ENCODE peak calls at places on chromosomes 2 and 18, in seven cellular contexts. One of them, this sample, is unnamed.

GRCh38 chr2:74893332-74893731 is 59.4 kb downstream of the HK2 start:
- DNase-seq in IMR-90: peak
- DNase-seq in mesenchymal stem cell: peak
- DNase-seq in mesendoderm: no peak
- DNase-seq in H1: no peak
- DNase-seq in H9: no peak
- DNase-seq in trophoblast cell: no peak
- DNase-seq in this sample: no peak

GRCh38 chr2:181070119-181070833 is 89.9 kb downstream of the UBE2E3 start:
- DNase-seq in IMR-90: peak
- DNase-seq in mesenchymal stem cell: peak
- DNase-seq in mesendoderm: peak
- DNase-seq in H1: no peak
- DNase-seq in H9: no peak
- DNase-seq in trophoblast cell: no peak
- DNase-seq in this sample: no peak

GRCh38 chr18:69636529-69637301 is 236.0 kb downstream of the DOK6 start:
- DNase-seq in IMR-90: no peak
- DNase-seq in mesenchymal stem cell: peak
- DNase-seq in mesendoderm: peak
- DNase-seq in H1: peak
- DNase-seq in H9: peak
- DNase-seq in trophoblast cell: no peak
- DNase-seq in this sample: no peak

GRCh38 chr2:27379840-27380625 is 501 bp downstream of the ZNF513 start:
- DNase-seq in IMR-90: peak
- DNase-seq in mesenchymal stem cell: peak
- DNase-seq in mesendoderm: peak
- DNase-seq in H1: no peak
- DNase-seq in H9: peak
- DNase-seq in trophoblast cell: peak
- DNase-seq in this sample: peak

GRCh38 chr2:99180755-99181647 is at the start of the genes MITD1 and MRPL30:
- DNase-seq in IMR-90: peak
- DNase-seq in mesenchymal stem cell: peak
- DNase-seq in mesendoderm: peak
- DNase-seq in H1: peak
- DNase-seq in H9: peak
- DNase-seq in trophoblast cell: peak
- DNase-seq in this sample: peak

GRCh38 chr2:151472966-151473365 is 63.3 kb downstream of the RIF1 start:
- DNase-seq in IMR-90: peak
- DNase-seq in mesenchymal stem cell: no peak
- DNase-seq in mesendoderm: no peak
- DNase-seq in H1: no peak
- DNase-seq in H9: no peak
- DNase-seq in trophoblast cell: no peak
- DNase-seq in this sample: no peak

GRCh38 chr2:20589975-20590703 is 60.8 kb downstream of the HS1BP3 start:
- DNase-seq in IMR-90: peak
- DNase-seq in mesenchymal stem cell: no peak
- DNase-seq in mesendoderm: no peak
- DNase-seq in H1: no peak
- DNase-seq in H9: no peak
- DNase-seq in trophoblast cell: no peak
- DNase-seq in this sample: no peak

GRCh38 chr2:170521299-170521698 is 193.8 kb upstream of the SP5 start:
- DNase-seq in IMR-90: no peak
- DNase-seq in mesenchymal stem cell: no peak
- DNase-seq in mesendoderm: no peak
- DNase-seq in H1: no peak
- DNase-seq in H9: no peak
- DNase-seq in trophoblast cell: no peak
- DNase-seq in this sample: no peak

GRCh38 chr2:2646312-2647051 is 315.4 kb upstream of the MYT1L start:
- DNase-seq in IMR-90: no peak
- DNase-seq in mesenchymal stem cell: no peak
- DNase-seq in mesendoderm: peak
- DNase-seq in H1: no peak
- DNase-seq in H9: no peak
- DNase-seq in trophoblast cell: no peak
- DNase-seq in this sample: no peak

GRCh38 chr2:7552825-7553550 is 635.8 kb downstream of the RNF144A start:
- DNase-seq in IMR-90: no peak
- DNase-seq in mesenchymal stem cell: no peak
- DNase-seq in mesendoderm: peak
- DNase-seq in H1: no peak
- DNase-seq in H9: no peak
- DNase-seq in trophoblast cell: no peak
- DNase-seq in this sample: no peak

GRCh38 chr2:206989306-206989705 is 50.0 kb downstream of the CPO start:
- DNase-seq in IMR-90: no peak
- DNase-seq in mesenchymal stem cell: peak
- DNase-seq in mesendoderm: peak
- DNase-seq in H1: peak
- DNase-seq in H9: peak
- DNase-seq in trophoblast cell: peak
- DNase-seq in this sample: no peak

GRCh38 chr2:111661286-111661940 is 222.6 kb downstream of the ANAPC1 start:
- DNase-seq in IMR-90: no peak
- DNase-seq in mesenchymal stem cell: no peak
- DNase-seq in mesendoderm: no peak
- DNase-seq in H1: peak
- DNase-seq in H9: no peak
- DNase-seq in trophoblast cell: no peak
- DNase-seq in this sample: no peak
- H2BK120ac ChIP-seq in IMR-90: peak
- H2BK120ac ChIP-seq in mesenchymal stem cell: peak
- H2BK120ac ChIP-seq in mesendoderm: no peak
- H2BK120ac ChIP-seq in H1: no peak
- H2BK120ac ChIP-seq in H9: no peak
- H2BK120ac ChIP-seq in trophoblast cell: no peak
- H2BK120ac ChIP-seq in this sample: no peak

DNA sequence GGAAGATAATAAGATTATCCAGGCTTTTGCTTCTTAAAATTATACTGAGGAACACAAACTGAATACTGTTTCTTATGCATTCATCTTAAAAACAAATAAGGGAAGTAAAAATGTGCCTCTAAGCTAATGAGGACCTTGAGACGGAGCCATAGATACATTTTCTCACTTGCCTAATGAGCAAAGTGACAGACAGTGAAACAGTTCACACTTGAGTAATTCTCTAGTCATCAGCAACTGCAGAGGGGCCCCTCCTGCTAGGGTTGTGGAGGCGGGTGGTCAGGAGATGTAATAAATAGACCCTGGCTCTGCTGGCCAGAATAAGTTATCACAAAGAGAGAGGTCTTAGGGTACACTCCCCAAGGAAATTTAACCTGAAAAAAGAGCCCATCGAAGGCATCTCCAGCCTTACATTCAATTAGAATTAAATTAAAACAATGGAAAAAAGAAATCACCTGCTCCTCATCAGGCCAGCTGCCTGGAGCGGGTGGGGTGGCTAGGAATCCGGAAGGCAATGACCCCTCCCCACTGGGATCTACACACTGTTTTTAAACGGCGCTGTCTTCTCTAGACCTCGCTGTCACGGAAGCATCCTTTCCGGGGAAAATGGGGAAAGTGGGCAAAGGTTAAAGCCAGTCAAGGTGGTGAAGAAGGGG is 32.6 kb upstream of the INSIG2 start:
- DNase-seq in IMR-90: no peak
- DNase-seq in mesenchymal stem cell: no peak
- DNase-seq in mesendoderm: peak
- DNase-seq in H1: no peak
- DNase-seq in H9: no peak
- DNase-seq in trophoblast cell: no peak
- DNase-seq in this sample: no peak
- H2BK120ac ChIP-seq in IMR-90: no peak
- H2BK120ac ChIP-seq in mesenchymal stem cell: no peak
- H2BK120ac ChIP-seq in mesendoderm: no peak
- H2BK120ac ChIP-seq in H1: no peak
- H2BK120ac ChIP-seq in H9: no peak
- H2BK120ac ChIP-seq in trophoblast cell: no peak
- H2BK120ac ChIP-seq in this sample: no peak

DNA sequence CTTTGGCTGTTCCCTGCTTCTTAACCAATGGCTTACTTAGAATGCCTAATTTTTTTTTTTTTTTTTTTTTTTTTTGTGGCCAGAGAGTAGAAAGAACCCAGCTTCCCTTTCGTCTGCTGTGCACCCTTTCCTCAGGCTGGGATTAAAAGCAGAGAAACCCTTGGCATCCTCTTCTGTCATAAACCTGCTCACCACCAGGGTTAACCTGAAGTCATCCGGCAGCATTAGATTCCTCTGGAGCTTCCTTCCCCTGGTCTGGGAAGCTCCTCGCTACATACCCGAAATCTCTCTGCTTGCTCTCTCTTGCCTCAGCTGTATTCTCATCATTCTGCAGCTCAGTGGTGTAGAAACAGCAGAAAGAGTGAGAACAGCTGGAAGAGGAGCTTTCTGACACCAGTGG is 339.1 kb upstream of the MEIS1 start:
- DNase-seq in IMR-90: no peak
- DNase-seq in mesenchymal stem cell: no peak
- DNase-seq in mesendoderm: peak
- DNase-seq in H1: no peak
- DNase-seq in H9: peak
- DNase-seq in trophoblast cell: no peak
- DNase-seq in this sample: no peak
- H2BK120ac ChIP-seq in IMR-90: no peak
- H2BK120ac ChIP-seq in mesenchymal stem cell: no peak
- H2BK120ac ChIP-seq in mesendoderm: no peak
- H2BK120ac ChIP-seq in H1: no peak
- H2BK120ac ChIP-seq in H9: no peak
- H2BK120ac ChIP-seq in trophoblast cell: no peak
- H2BK120ac ChIP-seq in this sample: no peak

GRCh38 chr2:169348321-169349002 is 13.9 kb downstream of the LRP2 start:
- DNase-seq in IMR-90: no peak
- DNase-seq in mesenchymal stem cell: no peak
- DNase-seq in mesendoderm: no peak
- DNase-seq in H1: no peak
- DNase-seq in H9: no peak
- DNase-seq in trophoblast cell: no peak
- DNase-seq in this sample: no peak
- H2BK120ac ChIP-seq in IMR-90: no peak
- H2BK120ac ChIP-seq in mesenchymal stem cell: no peak
- H2BK120ac ChIP-seq in mesendoderm: no peak
- H2BK120ac ChIP-seq in H1: no peak
- H2BK120ac ChIP-seq in H9: no peak
- H2BK120ac ChIP-seq in trophoblast cell: no peak
- H2BK120ac ChIP-seq in this sample: no peak

GRCh38 chr2:103959174-103960125 is 894.5 kb upstream of the POU3F3 start:
- DNase-seq in IMR-90: no peak
- DNase-seq in mesenchymal stem cell: no peak
- DNase-seq in mesendoderm: peak
- DNase-seq in H1: peak
- DNase-seq in H9: peak
- DNase-seq in trophoblast cell: peak
- DNase-seq in this sample: peak

GRCh38 chr2:103960126-103960508 is 893.8 kb upstream of the POU3F3 start:
- DNase-seq in IMR-90: no peak
- DNase-seq in mesenchymal stem cell: no peak
- DNase-seq in mesendoderm: no peak
- DNase-seq in H1: no peak
- DNase-seq in H9: no peak
- DNase-seq in trophoblast cell: no peak
- DNase-seq in this sample: no peak

DNA sequence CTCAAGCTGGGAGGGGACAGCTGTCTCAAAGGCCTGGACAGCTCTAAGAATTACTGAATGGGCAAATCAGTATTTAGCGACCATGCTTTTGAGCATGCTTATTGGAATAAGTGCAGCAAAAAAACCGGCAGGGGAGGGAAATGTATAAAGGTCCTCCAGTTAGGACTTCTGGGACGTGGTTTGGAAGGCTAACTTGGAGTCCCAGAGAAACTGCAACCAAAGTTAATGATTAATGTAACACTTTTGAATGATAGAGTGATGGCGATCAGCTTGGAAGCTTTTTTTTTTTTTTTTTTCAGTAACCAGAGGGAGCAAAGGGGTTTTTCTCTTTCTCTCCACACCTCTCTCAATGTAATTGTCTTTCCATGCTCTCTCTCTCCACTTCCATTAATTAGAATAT is 890.6 kb upstream of the POU3F3 start:
- DNase-seq in IMR-90: no peak
- DNase-seq in mesenchymal stem cell: no peak
- DNase-seq in mesendoderm: no peak
- DNase-seq in H1: no peak
- DNase-seq in H9: no peak
- DNase-seq in trophoblast cell: no peak
- DNase-seq in this sample: no peak
- H2BK120ac ChIP-seq in IMR-90: no peak
- H2BK120ac ChIP-seq in mesenchymal stem cell: no peak
- H2BK120ac ChIP-seq in mesendoderm: no peak
- H2BK120ac ChIP-seq in H1: no peak
- H2BK120ac ChIP-seq in H9: no peak
- H2BK120ac ChIP-seq in trophoblast cell: no peak
- H2BK120ac ChIP-seq in this sample: no peak

DNA sequence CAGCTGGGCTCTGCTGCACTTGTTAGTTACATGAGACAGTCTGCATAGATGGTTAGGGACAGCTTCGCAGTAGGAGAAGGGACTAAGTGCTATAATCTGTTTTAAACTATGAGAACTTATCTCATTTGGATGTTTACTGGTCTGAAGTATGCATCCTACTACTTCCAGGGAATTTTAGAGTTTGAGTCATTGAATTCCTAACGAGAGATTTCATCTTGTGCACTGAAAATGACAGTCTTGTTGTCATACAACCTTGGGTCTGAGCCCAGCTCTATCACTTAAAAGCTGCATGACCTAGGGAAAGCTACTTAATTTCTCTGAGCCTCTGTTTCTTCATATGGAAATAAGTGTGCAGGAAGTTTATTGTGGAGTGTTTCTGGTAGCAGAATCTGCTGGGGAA is 78.4 kb downstream of the TRIM43 start:
- DNase-seq in IMR-90: peak
- DNase-seq in mesenchymal stem cell: no peak
- DNase-seq in mesendoderm: no peak
- DNase-seq in H1: no peak
- DNase-seq in H9: no peak
- DNase-seq in trophoblast cell: peak
- DNase-seq in this sample: no peak
- H2BK120ac ChIP-seq in IMR-90: peak
- H2BK120ac ChIP-seq in mesenchymal stem cell: no peak
- H2BK120ac ChIP-seq in mesendoderm: no peak
- H2BK120ac ChIP-seq in H1: no peak
- H2BK120ac ChIP-seq in H9: no peak
- H2BK120ac ChIP-seq in trophoblast cell: no peak
- H2BK120ac ChIP-seq in this sample: no peak

DNA sequence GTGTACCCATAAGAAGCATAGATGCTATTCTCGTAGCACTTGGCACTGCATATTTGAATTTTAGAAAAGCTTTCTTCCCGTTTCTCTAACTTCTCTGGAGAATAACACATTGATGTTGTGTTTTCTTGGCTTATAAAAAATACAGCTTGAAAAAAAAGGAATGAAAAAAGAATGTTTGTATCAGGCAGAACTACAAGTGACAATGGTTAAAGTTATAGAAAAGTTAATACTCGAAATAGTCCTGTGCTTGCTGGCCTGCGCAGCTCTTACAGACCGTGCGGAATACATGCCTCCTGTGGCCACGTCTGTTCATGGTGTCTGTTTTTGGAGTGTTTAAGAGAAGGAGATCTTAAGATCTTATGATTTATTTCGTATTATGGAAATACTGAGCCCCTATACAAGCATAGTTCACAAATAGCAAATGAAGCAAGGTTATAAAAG is 808 bp downstream of the DUSP19 start:
- DNase-seq in IMR-90: no peak
- DNase-seq in mesenchymal stem cell: no peak
- DNase-seq in mesendoderm: no peak
- DNase-seq in H1: no peak
- DNase-seq in H9: no peak
- DNase-seq in trophoblast cell: no peak
- DNase-seq in this sample: no peak
- H2BK120ac ChIP-seq in IMR-90: no peak
- H2BK120ac ChIP-seq in mesenchymal stem cell: no peak
- H2BK120ac ChIP-seq in mesendoderm: no peak
- H2BK120ac ChIP-seq in H1: no peak
- H2BK120ac ChIP-seq in H9: no peak
- H2BK120ac ChIP-seq in trophoblast cell: no peak
- H2BK120ac ChIP-seq in this sample: no peak